ENCODE peak calls at places on chromosomes 7 and 10, in five cellular contexts. H is COR-L47, P is 8988T, Z is HTR-8/SVneo, T is T-helper 9 cell. N is an unnamed sample.
A peak's percentile ranks its signal among the peaks of the same experiment; 100 is the strongest.

GRCh38 chr7:115357213-115357999 is 435.5 kb downstream of the MDFIC start:
- DNase-seq in Z (no peak), P (no peak), H (peak; percentile 21), T (no peak), N (peak; percentile 12)

GRCh38 chr10:93652857-93653256 is 40.5 kb downstream of the PDE6C start:
- DNase-seq in Z (no peak), P (no peak), H (no peak), T (no peak), N (no peak)

GRCh38 chr7:133535308-133535707 is 282.4 kb downstream of the EXOC4 start:
- DNase-seq in H (no peak), T (no peak), P (no peak), Z (no peak), N (no peak)

GRCh38 chr7:87206361-87206760 is 13.2 kb downstream of the TMEM243 start:
- DNase-seq in Z (no peak), P (no peak), T (no peak), H (no peak), N (no peak)

GRCh38 chr7:55420535-55420934 is 55.4 kb downstream of the LANCL2 start:
- DNase-seq in H (no peak), P (no peak), T (no peak), Z (no peak), N (no peak)

GRCh38 chr10:59844436-59844835 is 61.9 kb downstream of the CCDC6 start:
- DNase-seq in H (no peak), T (no peak), Z (no peak), P (no peak), N (no peak)

GRCh38 chr7:140881507-140882228 is 43.1 kb downstream of the BRAF start:
- DNase-seq in H (no peak), T (no peak), P (no peak), Z (no peak), N (no peak)

GRCh38 chr10:90179696-90180407 is 478.5 kb downstream of the KIF20B start:
- DNase-seq in T (no peak), H (no peak), Z (no peak), P (no peak), N (no peak)

GRCh38 chr7:96784597-96784996 is 75.0 kb upstream of the SEM1 start:
- DNase-seq in P (no peak), T (no peak), Z (no peak), H (no peak), N (no peak)

GRCh38 chr10:9362721-9363120 is 1308.2 kb downstream of the GATA3 start:
- DNase-seq in P (no peak), Z (no peak), H (no peak), T (no peak), N (no peak)

GRCh38 chr7:113197274-113197673 is 78.9 kb upstream of the SMIM30 start:
- DNase-seq in P (no peak), Z (no peak), T (no peak), H (no peak), N (no peak)

GRCh38 chr7:41205600-41205999 is 497.3 kb downstream of the INHBA start:
- DNase-seq in P (no peak), H (no peak), Z (no peak), T (no peak), N (no peak)

GRCh38 chr7:106679153-106679931 is 18.4 kb upstream of the CCDC71L start:
- DNase-seq in Z (peak; percentile 59), H (no peak), T (no peak), P (no peak), N (no peak)

GRCh38 chr7:21071570-21071969 is 284.9 kb upstream of the SP8 start:
- DNase-seq in H (no peak), P (no peak), Z (no peak), T (no peak), N (no peak)

N was measured in NCI-H2171 treated with DMSO at 0.1 percent for 48 hours.